ENCODE peak calls at places on chromosomes 11 and 22, in ten cellular contexts. P is A673, C is fibroblast of the aortic adventitia, Y is HCT116, L is neural progenitor cell, V is breast epithelium, X is fibroblast of villous mesenchyme, N is body of pancreas, T is GM06990, O is testis. I is an unnamed sample.
A peak's percentile ranks its signal among the peaks of the same experiment; 100 is the strongest.

GRCh38 chr11:64373598-64373974 is 14.6 kb downstream of the RPS6KA4 start:
- DNase-seq in P (no peak), L (no peak), V (no peak), N (no peak), C (no peak), T (no peak), O (no peak), Y (no peak), X (no peak), I (no peak)

GRCh38 chr11:114036156-114036811 is 23.2 kb upstream of the ZBTB16 start:
- DNase-seq in O (peak; percentile 87), C (peak; percentile 55), N (peak; percentile 88), V (peak; percentile 86), P (peak; percentile 66), T (no peak), X (peak; percentile 90), Y (peak; percentile 41), L (peak; percentile 96), I (peak; percentile 69)

GRCh38 chr22:31585161-31585859 is 76.7 kb downstream of the PISD start:
- DNase-seq in T (no peak), C (peak; percentile 73), Y (no peak), V (no peak), L (no peak), P (no peak), O (no peak), N (peak; percentile 11), X (peak; percentile 89), I (no peak)

GRCh38 chr11:26994579-26995210 is 783 bp downstream of the FIBIN start:
- DNase-seq in P (no peak), C (no peak), O (no peak), T (no peak), V (no peak), L (no peak), X (no peak), N (no peak), Y (no peak), I (peak; percentile 13)

GRCh38 chr22:28344893-28345292 is 334.7 kb downstream of the TTC28 start:
- DNase-seq in T (no peak), L (no peak), N (no peak), X (no peak), P (no peak), C (peak; percentile 34), O (no peak), V (no peak), Y (no peak), I (no peak)

GRCh38 chr11:130806746-130807145 is 109.5 kb downstream of the SNX19 start:
- DNase-seq in T (peak; percentile 18), X (no peak), C (no peak), Y (no peak), N (no peak), O (no peak), L (no peak), V (no peak), P (no peak), I (no peak)

GRCh38 chr11:13376838-13377237 is 86.2 kb downstream of the BTBD10 start:
- DNase-seq in X (no peak), N (no peak), C (no peak), Y (no peak), P (no peak), L (no peak), O (no peak), V (no peak), T (no peak), I (no peak)

GRCh38 chr11:32830796-32831195 is 1.1 kb downstream of the PRRG4 start:
- DNase-seq in N (no peak), L (no peak), T (no peak), C (no peak), X (no peak), P (no peak), O (no peak), Y (no peak), V (no peak), I (no peak)

GRCh38 chr11:112082729-112083128 is 3.8 kb downstream of the TIMM8B start:
- DNase-seq in C (no peak), X (peak; percentile 93), P (no peak), N (no peak), Y (no peak), O (no peak), V (no peak), T (no peak), L (no peak), I (no peak)

DNA sequence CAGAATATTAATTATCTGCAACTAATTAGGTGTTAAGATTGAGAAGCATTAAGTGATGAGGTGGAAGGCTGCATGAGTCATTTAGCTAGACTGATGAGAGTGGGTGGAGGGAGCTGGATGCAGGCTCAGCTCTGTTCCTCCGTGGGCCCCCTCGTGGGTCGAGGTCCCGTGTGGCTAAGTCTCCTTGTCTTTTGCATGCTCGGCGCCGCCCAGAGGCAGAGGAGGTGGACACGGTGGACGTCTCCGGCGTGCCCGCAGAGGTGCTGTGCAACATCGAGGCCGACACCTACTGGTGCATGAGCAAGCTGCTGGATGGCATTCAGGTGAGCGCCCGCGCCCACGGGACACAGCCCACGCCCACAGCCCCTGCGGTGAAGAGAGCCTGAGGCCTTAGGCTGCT is 211.6 kb downstream of the TBC1D22A start:
- DNase-seq in L (no peak), T (no peak), O (no peak), Y (no peak), V (no peak), P (no peak), X (no peak), N (no peak), C (no peak), I (no peak)
- TF ChIP-seq CTCF in L (no peak), T (no peak), O (no peak), Y (no peak), V (no peak), P (no peak), X (no peak), N (no peak), C (no peak), I (no peak)

GRCh38 chr11:79087957-79088318 is 352.9 kb downstream of the TENM4 start:
- DNase-seq in O (no peak), X (peak; percentile 37), Y (no peak), N (no peak), V (no peak), T (no peak), C (peak; percentile 23), L (no peak), P (no peak), I (no peak)
- TF ChIP-seq CTCF in O (no peak), X (no peak), Y (no peak), N (no peak), V (no peak), T (no peak), C (peak; percentile 17), L (no peak), P (no peak), I (no peak)

DNA sequence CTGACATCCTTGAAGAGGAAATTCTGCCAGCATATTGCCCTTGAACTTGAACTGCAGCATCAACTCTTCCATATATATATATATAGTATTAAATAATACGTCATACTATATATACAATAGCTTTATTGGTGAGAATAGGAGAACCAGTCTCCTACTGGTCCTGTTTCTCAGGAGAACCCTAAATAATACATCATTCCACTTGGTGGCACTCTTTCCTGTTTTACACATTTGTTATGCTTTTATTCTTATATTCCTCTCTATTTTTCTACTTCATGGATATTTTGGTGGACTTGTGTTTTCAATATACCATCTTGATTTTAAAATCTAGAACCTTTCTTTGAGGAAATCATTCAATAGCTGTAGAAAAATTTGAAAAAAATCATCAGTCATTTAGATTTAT is 193.3 kb downstream of the TRPC6 start:
- DNase-seq in T (no peak), Y (peak; percentile 3), L (no peak), O (no peak), C (peak; percentile 10), P (peak; percentile 7), V (no peak), N (no peak), X (peak; percentile 19), I (no peak)
- TF ChIP-seq CTCF in T (no peak), Y (peak; percentile 30), L (peak; percentile 36), O (peak; percentile 19), C (peak; percentile 17), P (peak; percentile 46), V (no peak), N (peak; percentile 17), X (peak; percentile 15), I (no peak)

DNA sequence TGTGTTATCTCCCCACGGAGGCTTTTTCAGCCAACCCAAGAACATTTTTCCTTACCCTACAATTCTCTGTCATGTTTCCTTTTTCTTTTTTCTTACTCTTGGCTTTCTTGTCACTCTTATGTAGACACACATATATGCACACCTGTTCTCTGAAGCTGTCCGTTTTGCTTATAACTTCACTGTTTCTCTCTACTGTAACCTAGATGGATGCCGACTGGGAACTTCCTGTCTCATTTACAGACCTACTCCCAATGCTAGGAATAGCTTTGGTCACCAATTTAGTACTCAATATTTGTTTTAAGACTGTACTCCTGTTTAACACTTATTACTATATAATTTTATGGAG is 9.9 kb upstream of the CASP12 start:
- DNase-seq in C (no peak), L (no peak), V (no peak), Y (no peak), N (no peak), O (no peak), X (no peak), P (no peak), T (no peak), I (no peak)
- TF ChIP-seq CTCF in C (no peak), L (no peak), V (no peak), Y (no peak), N (no peak), O (no peak), X (no peak), P (no peak), T (no peak), I (no peak)

GRCh38 chr11:78812513-78813293 is 238.0 kb upstream of the NARS2 start:
- DNase-seq in O (no peak), C (no peak), V (no peak), N (peak; percentile 27), T (no peak), P (no peak), L (peak; percentile 44), Y (no peak), X (no peak), I (no peak)
- TF ChIP-seq CTCF in O (no peak), C (no peak), V (no peak), N (no peak), T (no peak), P (peak; percentile 16), L (peak; percentile 8), Y (no peak), X (no peak), I (no peak)

DNA sequence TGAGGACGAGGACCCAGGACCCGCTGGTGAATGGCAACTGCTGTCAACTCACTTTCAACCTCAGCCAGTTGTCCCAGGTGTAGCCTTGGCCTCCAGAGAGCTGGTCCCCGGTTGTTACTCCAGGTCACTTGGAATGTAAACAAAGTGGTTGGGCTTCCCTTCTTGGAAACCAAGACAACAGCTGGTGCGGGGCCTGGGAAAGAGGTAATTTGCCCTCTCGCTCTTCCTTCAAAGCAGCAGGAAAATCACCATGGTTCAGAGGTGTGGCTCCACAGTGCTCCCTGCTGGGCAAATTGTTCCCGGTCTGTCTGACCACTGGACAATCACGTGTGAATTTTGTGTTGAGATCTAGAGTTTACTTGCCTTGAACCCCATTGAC is 15.0 kb downstream of the SLC1A2 start:
- DNase-seq in L (peak; percentile 66), T (no peak), X (peak; percentile 34), N (peak; percentile 89), V (no peak), Y (no peak), C (peak; percentile 38), O (peak; percentile 53), P (peak; percentile 49), I (peak; percentile 74)
- TF ChIP-seq CTCF in L (peak; percentile 68), T (peak; percentile 75), X (peak; percentile 57), N (peak; percentile 89), V (no peak), Y (peak; percentile 50), C (peak; percentile 55), O (peak; percentile 25), P (peak; percentile 71), I (peak; percentile 59)